ENCODE peak calls at places on chromosome 15, in five cellular contexts. J is ovary; X is CD8-positive, alpha-beta T cell; H is A549; T is fibroblast of lung. W is an unnamed sample.

GRCh38 chr15:40486066-40486770 is 15.4 kb downstream of the CHST14 start:
- DNase-seq in J (no peak), T (no peak), H (no peak), X (no peak), W (no peak)

GRCh38 chr15:67574981-67575632 is 32.6 kb downstream of the MAP2K5 start:
- DNase-seq in H (no peak), X (no peak), J (no peak), T (peak), W (no peak)

GRCh38 chr15:98347001-98347400 is 301.3 kb upstream of the IGF1R start:
- DNase-seq in H (no peak), J (no peak), T (no peak), X (no peak), W (no peak)

GRCh38 chr15:92384391-92384790 is 9.3 kb upstream of the ST8SIA2 start:
- DNase-seq in J (no peak), H (no peak), X (no peak), T (no peak), W (no peak)

GRCh38 chr15:50864876-50865275 is 43.6 kb upstream of the AP4E1 start:
- DNase-seq in T (no peak), H (no peak), J (no peak), X (no peak), W (no peak)

GRCh38 chr15:66603301-66604179 is 37.7 kb upstream of the LCTL start:
- DNase-seq in X (peak), J (peak), H (peak), T (peak), W (no peak)

GRCh38 chr15:73694419-73694818 is 10.2 kb downstream of the CD276 start:
- DNase-seq in X (no peak), T (peak), H (no peak), J (no peak), W (peak)

GRCh38 chr15:62392411-62392810 is 227.3 kb upstream of the C2CD4B start:
- DNase-seq in J (peak), X (no peak), H (peak), T (peak), W (peak)

GRCh38 chr15:52257734-52258062 is 37.9 kb downstream of the MYO5C start:
- DNase-seq in J (no peak), H (no peak), X (no peak), T (peak), W (peak)

GRCh38 chr15:81292516-81293001 is 31.4 kb downstream of the STARD5 start:
- DNase-seq in X (peak), T (no peak), J (no peak), H (no peak), W (no peak)

GRCh38 chr15:48617619-48618018 is 27.9 kb downstream of the FBN1 start:
- DNase-seq in T (peak), X (no peak), J (peak), H (no peak), W (peak)

GRCh38 chr15:71444866-71445590 is 329.8 kb downstream of the THSD4 start:
- DNase-seq in H (peak), X (no peak), J (no peak), T (peak), W (no peak)

GRCh38 chr15:32124726-32125125 is 94.4 kb downstream of the CHRNA7 start:
- DNase-seq in X (no peak), J (no peak), H (no peak), T (no peak), W (no peak)

GRCh38 chr15:60553163-60553562 is 74.2 kb upstream of the ICE2 start:
- DNase-seq in T (no peak), X (no peak), J (no peak), H (no peak), W (peak)
- H3K27ac ChIP-seq in T (no peak), X (no peak), J (no peak), H (no peak), W (peak)

DNA sequence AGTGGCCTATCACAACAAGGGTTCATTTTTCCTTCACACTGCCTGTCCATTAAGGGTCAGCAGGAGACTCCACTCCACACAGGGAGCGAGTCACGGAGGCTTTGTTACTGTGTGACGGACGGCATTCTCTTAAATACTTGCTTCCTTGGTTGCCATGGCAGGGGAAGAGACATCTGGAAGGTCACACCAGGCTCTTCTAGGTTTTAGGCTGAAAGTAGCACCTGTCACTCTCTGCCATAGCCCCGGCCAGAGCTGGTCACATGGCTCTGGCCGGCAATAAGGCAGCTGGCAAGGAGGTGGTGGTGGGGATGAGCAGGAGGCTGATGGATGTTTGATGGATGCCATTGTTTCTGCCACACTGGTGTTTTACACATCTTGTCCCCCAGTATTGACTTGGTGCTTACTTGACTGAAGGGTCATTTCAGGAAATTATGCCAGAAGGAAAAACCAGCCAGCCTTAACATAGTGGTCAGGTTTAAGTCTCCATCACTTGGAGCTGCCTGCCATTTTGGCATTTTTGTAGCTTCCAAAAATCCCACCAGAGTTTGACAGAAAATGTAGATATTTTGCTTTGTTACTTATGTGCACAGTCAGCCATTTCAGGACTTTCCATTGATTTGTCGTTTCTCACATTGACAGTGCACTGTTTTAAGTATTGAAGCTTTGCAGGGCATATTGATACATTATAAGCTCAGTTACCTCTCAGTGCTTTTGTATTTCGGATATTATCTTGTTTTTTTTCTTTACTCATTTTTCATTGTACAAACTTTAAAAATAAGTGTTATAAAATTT is 89.2 kb upstream of the ANKRD34C start:
- DNase-seq in J (no peak), H (no peak), T (no peak), X (no peak), W (no peak)
- H3K4me3 ChIP-seq in J (no peak), H (no peak), T (no peak), X (no peak), W (no peak)

DNA sequence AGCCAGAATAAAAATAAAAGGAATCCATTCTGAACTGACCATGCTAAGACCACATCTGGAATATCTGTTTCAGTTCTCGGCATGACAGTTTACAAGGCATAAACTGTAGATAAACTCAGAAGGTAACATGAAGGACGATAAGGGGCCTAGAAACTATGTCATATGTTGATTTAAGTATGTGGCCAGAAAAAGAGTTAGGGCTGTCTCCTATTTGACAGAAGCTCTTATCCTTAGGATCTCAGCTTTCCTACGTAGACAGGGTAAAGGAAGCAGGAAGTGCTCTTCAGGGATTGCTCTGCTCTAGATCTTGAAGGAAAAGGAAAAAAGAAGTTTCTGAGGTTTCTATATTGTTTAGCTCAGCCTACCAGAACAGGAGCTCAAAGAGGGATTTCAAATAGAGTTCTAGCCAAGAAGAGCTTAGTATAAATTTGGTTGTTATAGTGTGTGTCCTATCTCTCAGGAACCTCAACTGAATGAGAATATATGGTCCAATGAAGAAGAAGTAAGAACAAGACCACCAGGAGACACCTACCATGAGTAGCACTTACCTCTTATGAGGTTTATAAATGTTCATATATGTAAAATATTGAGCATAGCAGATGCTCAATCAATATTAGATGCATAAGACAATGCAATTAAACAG is 59.2 kb downstream of the TP53BP1 start:
- DNase-seq in J (no peak), H (no peak), X (no peak), T (peak), W (no peak)
- H3K27ac ChIP-seq in J (no peak), H (no peak), X (no peak), T (no peak), W (no peak)

GRCh38 chr15:57387011-57387410 is 10.7 kb downstream of the CGNL1 start:
- DNase-seq in X (no peak), J (no peak), T (no peak), H (no peak), W (no peak)
- H3K4me3 ChIP-seq in X (no peak), J (no peak), T (no peak), H (no peak), W (no peak)

DNA sequence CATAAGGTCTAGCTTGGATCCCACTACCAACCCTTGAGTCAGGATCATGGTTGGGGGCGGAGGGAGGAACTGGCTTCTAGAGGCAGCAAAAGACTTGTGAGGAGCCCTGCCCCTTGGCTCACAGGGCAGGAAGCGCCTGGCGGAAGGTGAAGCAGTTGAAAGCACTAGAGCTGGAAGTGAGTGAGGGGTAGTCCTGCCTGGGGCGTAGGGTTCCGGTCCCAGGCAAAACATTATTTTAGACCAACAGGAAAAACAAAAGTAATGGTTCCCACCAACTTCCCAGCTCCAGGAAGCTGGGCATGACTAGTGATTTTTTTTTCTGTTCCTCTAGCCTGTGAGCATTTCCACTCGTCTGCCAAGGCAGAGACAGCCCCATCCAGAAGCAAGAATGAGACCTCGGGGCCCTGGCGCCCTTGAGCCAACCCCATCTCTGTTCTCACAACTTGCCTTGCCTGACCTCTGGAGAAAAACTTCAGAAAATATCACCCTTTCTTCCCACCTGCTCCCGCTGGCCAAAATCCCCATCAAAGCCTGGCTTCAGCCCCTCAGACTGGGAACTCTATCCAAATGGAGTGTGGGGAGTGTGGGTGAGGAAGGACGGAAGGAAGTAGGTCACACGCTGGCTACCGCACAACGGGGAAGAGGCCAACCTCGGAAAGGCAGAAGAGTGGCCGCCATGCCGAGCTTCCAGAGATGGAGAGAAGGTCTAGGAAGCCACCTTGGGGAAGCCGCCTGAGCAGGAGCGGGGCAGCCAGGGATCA is 57.5 kb downstream of the RBPMS2 start:
- DNase-seq in H (no peak), T (no peak), X (no peak), J (no peak), W (no peak)
- H3K27ac ChIP-seq in H (no peak), T (no peak), X (no peak), J (peak), W (peak)